ENCODE peak calls at places on chromosomes 7 and 10, in eight cellular contexts. One of them, this sample, is unnamed.
A peak's percentile ranks its signal among the peaks of the same experiment; 100 is the strongest.

GRCh38 chr10:132670546-132670945 is 115.4 kb downstream of the NKX6-2 start:
- DNase-seq in HCT116: no peak
- DNase-seq in HepG2: no peak
- DNase-seq in SK-N-SH: no peak
- DNase-seq in GM12878: no peak
- DNase-seq in endothelial cell of umbilical vein: no peak
- DNase-seq in K562: no peak
- DNase-seq in H1: no peak
- DNase-seq in this sample: no peak

GRCh38 chr10:77628906-77629730 is 8.5 kb downstream of the KCNMA1 start:
- DNase-seq in HCT116: no peak
- DNase-seq in HepG2: no peak
- DNase-seq in SK-N-SH: no peak
- DNase-seq in GM12878: no peak
- DNase-seq in endothelial cell of umbilical vein: peak; percentile 33
- DNase-seq in K562: no peak
- DNase-seq in H1: no peak
- DNase-seq in this sample: no peak

GRCh38 chr7:97405842-97406241 is 288.3 kb downstream of the SDHAF3 start:
- DNase-seq in HCT116: no peak
- DNase-seq in HepG2: no peak
- DNase-seq in SK-N-SH: no peak
- DNase-seq in GM12878: no peak
- DNase-seq in endothelial cell of umbilical vein: no peak
- DNase-seq in K562: no peak
- DNase-seq in H1: no peak
- DNase-seq in this sample: no peak

GRCh38 chr7:103988468-103989199 is 824 bp downstream of the RELN start:
- DNase-seq in HCT116: no peak
- DNase-seq in HepG2: peak; percentile 8
- DNase-seq in SK-N-SH: peak; percentile 60
- DNase-seq in GM12878: no peak
- DNase-seq in endothelial cell of umbilical vein: peak; percentile 9
- DNase-seq in K562: no peak
- DNase-seq in H1: no peak
- DNase-seq in this sample: no peak

GRCh38 chr10:113665806-113666354 is 2.0 kb upstream of the NRAP start:
- DNase-seq in HCT116: no peak
- DNase-seq in HepG2: no peak
- DNase-seq in SK-N-SH: no peak
- DNase-seq in GM12878: no peak
- DNase-seq in endothelial cell of umbilical vein: no peak
- DNase-seq in K562: no peak
- DNase-seq in H1: no peak
- DNase-seq in this sample: no peak

GRCh38 chr7:16071246-16071857 is 350.0 kb downstream of the CRPPA start:
- DNase-seq in HCT116: peak; percentile 54
- DNase-seq in HepG2: peak; percentile 50
- DNase-seq in SK-N-SH: peak; percentile 39
- DNase-seq in GM12878: no peak
- DNase-seq in endothelial cell of umbilical vein: peak; percentile 70
- DNase-seq in K562: peak; percentile 62
- DNase-seq in H1: no peak
- DNase-seq in this sample: peak; percentile 57

GRCh38 chr7:91434821-91435220 is 170.6 kb downstream of the FZD1 start:
- DNase-seq in HCT116: no peak
- DNase-seq in HepG2: no peak
- DNase-seq in SK-N-SH: no peak
- DNase-seq in GM12878: no peak
- DNase-seq in endothelial cell of umbilical vein: no peak
- DNase-seq in K562: no peak
- DNase-seq in H1: no peak
- DNase-seq in this sample: no peak

GRCh38 chr10:51860257-51860656 is 160.9 kb upstream of the CSTF2T start:
- DNase-seq in HCT116: no peak
- DNase-seq in HepG2: no peak
- DNase-seq in SK-N-SH: no peak
- DNase-seq in GM12878: no peak
- DNase-seq in endothelial cell of umbilical vein: peak; percentile 40
- DNase-seq in K562: no peak
- DNase-seq in H1: no peak
- DNase-seq in this sample: no peak

GRCh38 chr7:27164381-27165088 is 802 bp downstream of the HOXA9 start:
- DNase-seq in HCT116: no peak
- DNase-seq in HepG2: no peak
- DNase-seq in SK-N-SH: no peak
- DNase-seq in GM12878: no peak
- DNase-seq in endothelial cell of umbilical vein: no peak
- DNase-seq in K562: no peak
- DNase-seq in H1: no peak
- DNase-seq in this sample: no peak

GRCh38 chr7:27162548-27162848 is 2.8 kb downstream of the HOXA9 start:
- DNase-seq in HCT116: no peak
- DNase-seq in HepG2: no peak
- DNase-seq in SK-N-SH: no peak
- DNase-seq in GM12878: no peak
- DNase-seq in endothelial cell of umbilical vein: no peak
- DNase-seq in K562: no peak
- DNase-seq in H1: no peak
- DNase-seq in this sample: no peak

GRCh38 chr7:27161721-27162547 is 3.4 kb downstream of the HOXA9 start:
- DNase-seq in HCT116: no peak
- DNase-seq in HepG2: no peak
- DNase-seq in SK-N-SH: no peak
- DNase-seq in GM12878: no peak
- DNase-seq in endothelial cell of umbilical vein: no peak
- DNase-seq in K562: no peak
- DNase-seq in H1: peak; percentile 57
- DNase-seq in this sample: no peak

GRCh38 chr7:27163776-27164380 is 1.5 kb downstream of the HOXA9 start:
- DNase-seq in HCT116: no peak
- DNase-seq in HepG2: no peak
- DNase-seq in SK-N-SH: no peak
- DNase-seq in GM12878: no peak
- DNase-seq in endothelial cell of umbilical vein: no peak
- DNase-seq in K562: no peak
- DNase-seq in H1: no peak
- DNase-seq in this sample: no peak

DNA sequence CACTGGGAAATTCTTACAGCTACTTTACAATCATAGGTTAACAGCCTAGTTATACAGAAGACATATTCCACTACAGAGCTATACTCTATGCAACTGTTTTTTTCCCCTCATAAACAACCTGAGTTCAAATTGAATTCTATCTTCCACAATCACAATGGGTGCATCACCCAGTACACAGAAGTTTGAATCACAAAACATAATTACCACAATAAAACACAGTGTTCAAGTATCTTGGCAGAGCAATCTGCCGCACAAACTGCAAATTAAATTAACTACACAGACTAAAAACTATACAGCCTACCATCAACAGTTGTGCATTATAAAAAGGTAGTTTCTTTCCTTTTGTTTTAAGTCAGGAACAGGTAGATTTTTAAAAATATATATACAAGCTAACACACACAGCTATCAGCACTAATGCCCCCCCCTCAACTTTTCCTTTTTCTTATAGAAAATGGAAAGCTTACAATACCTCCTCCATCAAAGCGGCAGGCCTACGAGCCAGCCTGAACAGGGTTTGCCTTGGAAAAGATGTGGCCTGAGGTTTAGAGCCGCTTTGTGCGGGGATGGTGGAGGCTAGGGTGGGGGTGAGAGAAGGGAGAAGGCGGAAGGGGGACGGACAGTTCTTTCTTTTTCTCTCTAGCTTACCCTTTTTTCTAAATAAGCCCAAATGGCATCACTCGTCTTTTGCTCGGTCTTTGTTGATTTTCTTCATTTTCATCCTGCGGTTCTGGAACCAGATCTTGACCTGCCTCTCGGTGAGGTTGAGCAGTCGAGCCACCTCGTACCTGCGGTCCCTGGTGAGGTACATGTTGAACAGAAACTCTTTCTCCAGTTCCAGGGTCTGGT is 2.2 kb downstream of the HOXA9 start:
- DNase-seq in HCT116: no peak
- DNase-seq in HepG2: no peak
- DNase-seq in SK-N-SH: no peak
- DNase-seq in GM12878: no peak
- DNase-seq in endothelial cell of umbilical vein: no peak
- DNase-seq in K562: no peak
- DNase-seq in H1: no peak
- DNase-seq in this sample: no peak
- H3K9ac ChIP-seq in HCT116: peak overlapping the region; percentile 89
- H3K9ac ChIP-seq in HepG2: no peak overlapping the region
- H3K9ac ChIP-seq in SK-N-SH: no peak overlapping the region
- H3K9ac ChIP-seq in GM12878: no peak overlapping the region
- H3K9ac ChIP-seq in endothelial cell of umbilical vein: peak overlapping the region; percentile 85
- H3K9ac ChIP-seq in K562: no peak overlapping the region
- H3K9ac ChIP-seq in H1: no peak overlapping the region
- H3K9ac ChIP-seq in this sample: no peak overlapping the region

GRCh38 chr10:519055-519715 is 170.3 kb downstream of the DIP2C start:
- DNase-seq in HCT116: no peak
- DNase-seq in HepG2: no peak
- DNase-seq in SK-N-SH: no peak
- DNase-seq in GM12878: no peak
- DNase-seq in endothelial cell of umbilical vein: no peak
- DNase-seq in K562: no peak
- DNase-seq in H1: no peak
- DNase-seq in this sample: no peak

GRCh38 chr10:519716-520401 is 169.6 kb downstream of the DIP2C start:
- DNase-seq in HCT116: no peak
- DNase-seq in HepG2: no peak
- DNase-seq in SK-N-SH: no peak
- DNase-seq in GM12878: no peak
- DNase-seq in endothelial cell of umbilical vein: no peak
- DNase-seq in K562: no peak
- DNase-seq in H1: no peak
- DNase-seq in this sample: no peak

GRCh38 chr10:521844-522243 is 167.6 kb downstream of the DIP2C start:
- DNase-seq in HCT116: no peak
- DNase-seq in HepG2: no peak
- DNase-seq in SK-N-SH: peak; percentile 79
- DNase-seq in GM12878: no peak
- DNase-seq in endothelial cell of umbilical vein: no peak
- DNase-seq in K562: no peak
- DNase-seq in H1: no peak
- DNase-seq in this sample: no peak

GRCh38 chr10:521261-521660 is 168.2 kb downstream of the DIP2C start:
- DNase-seq in HCT116: no peak
- DNase-seq in HepG2: no peak
- DNase-seq in SK-N-SH: peak; percentile 60
- DNase-seq in GM12878: no peak
- DNase-seq in endothelial cell of umbilical vein: no peak
- DNase-seq in K562: no peak
- DNase-seq in H1: no peak
- DNase-seq in this sample: no peak

GRCh38 chr10:520402-520787 is 169.1 kb downstream of the DIP2C start:
- DNase-seq in HCT116: no peak
- DNase-seq in HepG2: no peak
- DNase-seq in SK-N-SH: no peak
- DNase-seq in GM12878: no peak
- DNase-seq in endothelial cell of umbilical vein: no peak
- DNase-seq in K562: no peak
- DNase-seq in H1: no peak
- DNase-seq in this sample: no peak
- TF ChIP-seq POLR2AphosphoS5 in HCT116: no peak
- TF ChIP-seq POLR2AphosphoS5 in HepG2: no peak
- TF ChIP-seq POLR2AphosphoS5 in SK-N-SH: no peak
- TF ChIP-seq POLR2AphosphoS5 in GM12878: no peak
- TF ChIP-seq POLR2AphosphoS5 in endothelial cell of umbilical vein: no peak
- TF ChIP-seq POLR2AphosphoS5 in K562: no peak
- TF ChIP-seq POLR2AphosphoS5 in H1: no peak
- TF ChIP-seq POLR2AphosphoS5 in this sample: no peak

GRCh38 chr10:48901152-48901705 is 38.4 kb downstream of the LRRC18 start:
- DNase-seq in HCT116: no peak
- DNase-seq in HepG2: no peak
- DNase-seq in SK-N-SH: no peak
- DNase-seq in GM12878: no peak
- DNase-seq in endothelial cell of umbilical vein: peak; percentile 3
- DNase-seq in K562: no peak
- DNase-seq in H1: peak; percentile 1
- DNase-seq in this sample: no peak

GRCh38 chr10:48900296-48900695 is 39.3 kb downstream of the LRRC18 start:
- DNase-seq in HCT116: no peak
- DNase-seq in HepG2: no peak
- DNase-seq in SK-N-SH: no peak
- DNase-seq in GM12878: no peak
- DNase-seq in endothelial cell of umbilical vein: no peak
- DNase-seq in K562: no peak
- DNase-seq in H1: peak; percentile 7
- DNase-seq in this sample: no peak

GRCh38 chr10:48899781-48900180 is 39.9 kb downstream of the LRRC18 start:
- DNase-seq in HCT116: no peak
- DNase-seq in HepG2: no peak
- DNase-seq in SK-N-SH: no peak
- DNase-seq in GM12878: no peak
- DNase-seq in endothelial cell of umbilical vein: no peak
- DNase-seq in K562: no peak
- DNase-seq in H1: peak; percentile 16
- DNase-seq in this sample: no peak

GRCh38 chr10:48903151-48903550 is 36.5 kb downstream of the LRRC18 start:
- DNase-seq in HCT116: no peak
- DNase-seq in HepG2: no peak
- DNase-seq in SK-N-SH: no peak
- DNase-seq in GM12878: no peak
- DNase-seq in endothelial cell of umbilical vein: no peak
- DNase-seq in K562: no peak
- DNase-seq in H1: no peak
- DNase-seq in this sample: no peak

DNA sequence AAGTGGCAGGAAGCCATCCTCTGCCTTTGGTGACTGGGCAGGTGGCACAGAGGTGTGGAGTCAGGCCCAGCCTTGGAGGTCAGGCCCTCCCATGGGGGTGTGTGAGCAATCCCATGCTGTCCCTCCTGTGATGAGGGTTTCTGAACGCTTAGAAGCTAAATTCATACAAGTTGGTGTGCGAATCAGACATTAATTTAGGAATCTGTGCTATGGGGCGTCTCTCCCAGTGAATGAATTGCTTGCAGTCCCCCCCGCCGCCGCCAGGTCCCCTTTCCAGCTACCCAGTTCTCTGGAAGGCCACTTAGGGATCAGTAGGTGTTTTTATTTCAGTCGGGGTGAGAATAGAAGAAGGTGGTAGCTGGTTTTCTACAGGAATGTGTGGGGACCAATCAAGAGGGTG is 37.5 kb downstream of the LRRC18 start:
- DNase-seq in HCT116: no peak
- DNase-seq in HepG2: no peak
- DNase-seq in SK-N-SH: no peak
- DNase-seq in GM12878: no peak
- DNase-seq in endothelial cell of umbilical vein: no peak
- DNase-seq in K562: peak; percentile 52
- DNase-seq in H1: no peak
- DNase-seq in this sample: no peak
- H3K4me3 ChIP-seq in HCT116: no peak overlapping the region
- H3K4me3 ChIP-seq in HepG2: no peak overlapping the region
- H3K4me3 ChIP-seq in SK-N-SH: no peak overlapping the region
- H3K4me3 ChIP-seq in GM12878: no peak overlapping the region
- H3K4me3 ChIP-seq in endothelial cell of umbilical vein: no peak overlapping the region
- H3K4me3 ChIP-seq in K562: no peak overlapping the region
- H3K4me3 ChIP-seq in H1: no peak overlapping the region
- H3K4me3 ChIP-seq in this sample: no peak overlapping the region

DNA sequence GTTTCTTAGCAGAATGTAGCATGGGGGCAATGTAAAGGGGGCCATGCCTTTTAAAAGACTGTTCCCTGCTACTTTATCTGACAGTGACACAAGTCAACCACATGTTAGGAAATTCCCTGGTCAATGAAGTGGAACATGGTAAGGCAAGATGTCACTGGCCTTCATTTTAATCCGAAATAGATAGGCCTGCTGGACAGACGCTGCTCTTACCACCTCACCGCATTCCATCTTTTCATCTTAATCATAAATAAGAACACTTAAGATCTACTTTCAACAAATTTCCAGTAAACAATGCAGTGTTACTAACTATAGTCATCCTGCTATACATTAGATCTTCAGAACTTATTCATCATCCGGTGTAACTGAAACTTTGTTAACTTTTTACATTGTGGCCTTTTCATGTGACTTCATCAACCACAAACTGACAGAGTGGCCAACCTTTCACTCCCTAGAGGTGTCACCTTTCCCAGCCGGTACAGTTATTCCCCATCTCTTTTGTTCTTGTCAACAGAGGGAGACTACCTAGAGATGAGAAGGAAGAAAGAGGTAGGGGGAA is 15.6 kb downstream of the ASB4 start:
- DNase-seq in HCT116: no peak
- DNase-seq in HepG2: no peak
- DNase-seq in SK-N-SH: no peak
- DNase-seq in GM12878: peak; percentile 87
- DNase-seq in endothelial cell of umbilical vein: no peak
- DNase-seq in K562: no peak
- DNase-seq in H1: no peak
- DNase-seq in this sample: no peak
- H3K9ac ChIP-seq in HCT116: no peak overlapping the region
- H3K9ac ChIP-seq in HepG2: no peak overlapping the region
- H3K9ac ChIP-seq in SK-N-SH: no peak overlapping the region
- H3K9ac ChIP-seq in GM12878: no peak overlapping the region
- H3K9ac ChIP-seq in endothelial cell of umbilical vein: no peak overlapping the region
- H3K9ac ChIP-seq in K562: no peak overlapping the region
- H3K9ac ChIP-seq in H1: no peak overlapping the region
- H3K9ac ChIP-seq in this sample: no peak overlapping the region

This sample was measured in SK-N-MC.